ENCODE peak calls at places on chromosomes 11 and 22, in eight cellular contexts. One of them, this sample, is unnamed.

GRCh38 chr11:66322732-66323427 is 6.0 kb upstream of the CD248 start:
- DNase-seq in right cardiac atrium: peak
- DNase-seq in fibroblast of mammary gland: peak
- DNase-seq in stimulated activated naive CD8-positive, alpha-beta T cell treated with anti-CD3 and anti-CD28 coated beads, Interleukin-15, amount 100 ng/mL, for 72 hours: no peak
- DNase-seq in prostate gland: no peak
- DNase-seq in NCI-H1092 treated with DMSO at 0.1 percent for 48 hours: no peak
- DNase-seq in body of pancreas: no peak
- DNase-seq in ACHN: no peak
- DNase-seq in this sample: no peak

GRCh38 chr22:40694409-40694808 is 15.1 kb downstream of the MCHR1 start:
- DNase-seq in ACHN: no peak
- DNase-seq in fibroblast of mammary gland: peak
- DNase-seq in stimulated activated naive CD8-positive, alpha-beta T cell treated with anti-CD3 and anti-CD28 coated beads, Interleukin-15, amount 100 ng/mL, for 72 hours: no peak
- DNase-seq in right cardiac atrium: no peak
- DNase-seq in body of pancreas: no peak
- DNase-seq in NCI-H1092 treated with DMSO at 0.1 percent for 48 hours: peak
- DNase-seq in prostate gland: peak
- DNase-seq in this sample: no peak

GRCh38 chr11:17691550-17691949 is 27.8 kb upstream of the MYOD1 start:
- DNase-seq in prostate gland: no peak
- DNase-seq in right cardiac atrium: no peak
- DNase-seq in NCI-H1092 treated with DMSO at 0.1 percent for 48 hours: no peak
- DNase-seq in fibroblast of mammary gland: no peak
- DNase-seq in body of pancreas: no peak
- DNase-seq in ACHN: no peak
- DNase-seq in stimulated activated naive CD8-positive, alpha-beta T cell treated with anti-CD3 and anti-CD28 coated beads, Interleukin-15, amount 100 ng/mL, for 72 hours: no peak
- DNase-seq in this sample: no peak

GRCh38 chr11:57491371-57492061 is 24.0 kb downstream of the SLC43A1 start:
- DNase-seq in right cardiac atrium: no peak
- DNase-seq in stimulated activated naive CD8-positive, alpha-beta T cell treated with anti-CD3 and anti-CD28 coated beads, Interleukin-15, amount 100 ng/mL, for 72 hours: peak
- DNase-seq in ACHN: peak
- DNase-seq in prostate gland: no peak
- DNase-seq in NCI-H1092 treated with DMSO at 0.1 percent for 48 hours: no peak
- DNase-seq in fibroblast of mammary gland: peak
- DNase-seq in body of pancreas: peak
- DNase-seq in this sample: no peak

GRCh38 chr11:12512826-12513395 is 135.5 kb downstream of the PARVA start:
- DNase-seq in body of pancreas: no peak
- DNase-seq in NCI-H1092 treated with DMSO at 0.1 percent for 48 hours: no peak
- DNase-seq in ACHN: no peak
- DNase-seq in fibroblast of mammary gland: no peak
- DNase-seq in prostate gland: no peak
- DNase-seq in stimulated activated naive CD8-positive, alpha-beta T cell treated with anti-CD3 and anti-CD28 coated beads, Interleukin-15, amount 100 ng/mL, for 72 hours: no peak
- DNase-seq in right cardiac atrium: no peak
- DNase-seq in this sample: no peak

GRCh38 chr22:37472418-37473006 is 13.7 kb downstream of the MFNG start:
- DNase-seq in right cardiac atrium: no peak
- DNase-seq in prostate gland: no peak
- DNase-seq in NCI-H1092 treated with DMSO at 0.1 percent for 48 hours: peak
- DNase-seq in ACHN: peak
- DNase-seq in fibroblast of mammary gland: peak
- DNase-seq in body of pancreas: peak
- DNase-seq in stimulated activated naive CD8-positive, alpha-beta T cell treated with anti-CD3 and anti-CD28 coated beads, Interleukin-15, amount 100 ng/mL, for 72 hours: no peak
- DNase-seq in this sample: no peak

GRCh38 chr22:27218012-27218483 is 560.7 kb downstream of the MIAT start:
- DNase-seq in NCI-H1092 treated with DMSO at 0.1 percent for 48 hours: peak
- DNase-seq in fibroblast of mammary gland: no peak
- DNase-seq in body of pancreas: no peak
- DNase-seq in ACHN: no peak
- DNase-seq in stimulated activated naive CD8-positive, alpha-beta T cell treated with anti-CD3 and anti-CD28 coated beads, Interleukin-15, amount 100 ng/mL, for 72 hours: no peak
- DNase-seq in right cardiac atrium: no peak
- DNase-seq in prostate gland: no peak
- DNase-seq in this sample: no peak

GRCh38 chr22:48825802-48826520 is 1001.7 kb downstream of the BRD1 start:
- DNase-seq in body of pancreas: no peak
- DNase-seq in fibroblast of mammary gland: no peak
- DNase-seq in stimulated activated naive CD8-positive, alpha-beta T cell treated with anti-CD3 and anti-CD28 coated beads, Interleukin-15, amount 100 ng/mL, for 72 hours: no peak
- DNase-seq in NCI-H1092 treated with DMSO at 0.1 percent for 48 hours: no peak
- DNase-seq in right cardiac atrium: no peak
- DNase-seq in prostate gland: no peak
- DNase-seq in ACHN: no peak
- DNase-seq in this sample: no peak

This sample was measured in RCC 7860.